ENCODE peak calls at places on chromosomes 6 and 20, in five cellular contexts. U, T, G, H and X are unnamed samples.

GRCh38 chr20:48695255-48695654 is 132.5 kb downstream of the PREX1 start:
- DNase-seq in H (no peak), G (no peak), T (no peak), U (no peak), X (no peak)

GRCh38 chr6:155408981-155409380 is 46.7 kb downstream of the NOX3 start:
- DNase-seq in T (no peak), G (no peak), U (no peak), H (no peak), X (no peak)

GRCh38 chr6:42929928-42930360 is 664 bp downstream of the CNPY3 start:
- DNase-seq in U (no peak), H (peak), T (peak), G (no peak), X (peak)

GRCh38 chr6:148435386-148435785 is 92.7 kb downstream of the SASH1 start:
- DNase-seq in T (no peak), H (no peak), G (no peak), U (no peak), X (no peak)

GRCh38 chr20:63837475-63837874 is 6.4 kb upstream of the ZBTB46 start:
- DNase-seq in U (no peak), H (no peak), G (no peak), T (no peak), X (no peak)

GRCh38 chr20:23296841-23297701 is 53.5 kb upstream of the NXT1 start:
- DNase-seq in H (no peak), T (no peak), G (peak), U (no peak), X (no peak)

GRCh38 chr6:111874030-111874425 is 776 bp upstream of the FYN start:
- DNase-seq in H (peak), G (no peak), U (no peak), T (peak), X (peak)

GRCh38 chr6:73803562-73804221 is 107.7 kb downstream of the CD109 start:
- DNase-seq in T (no peak), U (no peak), H (peak), G (no peak), X (peak)

GRCh38 chr20:32067234-32067821 is 15.3 kb downstream of the HCK start:
- DNase-seq in U (no peak), G (no peak), T (no peak), H (no peak), X (no peak)

GRCh38 chr6:168514216-168514615 is 73.2 kb downstream of the SMOC2 start:
- DNase-seq in G (peak), U (peak), T (peak), H (peak), X (no peak)

GRCh38 chr6:36914227-36914794 is 28.6 kb downstream of the C6orf89 start:
- DNase-seq in G (no peak), T (peak), H (no peak), U (no peak), X (peak)

GRCh38 chr6:44104661-44105060 is 22.6 kb downstream of the MRPL14 start:
- DNase-seq in T (no peak), G (no peak), H (peak), U (no peak), X (no peak)

GRCh38 chr6:11538049-11538798 is 675 bp downstream of the TMEM170B start:
- DNase-seq in T (peak), H (peak), G (peak), U (peak), X (peak)

GRCh38 chr6:52598123-52598823 is 21.4 kb upstream of the TRAM2 start:
- DNase-seq in H (peak), T (peak), G (no peak), U (no peak), X (peak)

GRCh38 chr20:32028647-32029372 is 18.6 kb downstream of the CCM2L start:
- DNase-seq in T (no peak), G (peak), U (no peak), H (no peak), X (no peak)

GRCh38 chr20:33810885-33811762 is at the start of gene CHMP4B:
- DNase-seq in G (peak), T (peak), U (peak), H (peak), X (peak)

GRCh38 chr20:33808388-33808787 is 2.8 kb upstream of the CHMP4B start:
- DNase-seq in H (no peak), T (no peak), U (no peak), G (no peak), X (no peak)

GRCh38 chr20:33814238-33814712 is 3.1 kb downstream of the CHMP4B start:
- DNase-seq in H (no peak), G (no peak), T (peak), U (no peak), X (peak)

GRCh38 chr20:33812673-33813462 is 1.7 kb downstream of the CHMP4B start:
- DNase-seq in T (peak), H (no peak), U (no peak), G (no peak), X (peak)

GRCh38 chr20:33811763-33812672 is 870 bp downstream of the CHMP4B start:
- DNase-seq in U (peak), G (peak), H (peak), T (peak), X (peak)
- TF ChIP-seq POLR2A in U (no peak), G (no peak), H (no peak), T (no peak), X (no peak)

GRCh38 chr6:8435093-8435844 is at the start of gene SLC35B3:
- DNase-seq in U (peak), H (peak), G (peak), T (peak), X (peak)
- TF ChIP-seq POLR2A in U (peak), H (peak), G (peak), T (peak), X (peak)

DNA sequence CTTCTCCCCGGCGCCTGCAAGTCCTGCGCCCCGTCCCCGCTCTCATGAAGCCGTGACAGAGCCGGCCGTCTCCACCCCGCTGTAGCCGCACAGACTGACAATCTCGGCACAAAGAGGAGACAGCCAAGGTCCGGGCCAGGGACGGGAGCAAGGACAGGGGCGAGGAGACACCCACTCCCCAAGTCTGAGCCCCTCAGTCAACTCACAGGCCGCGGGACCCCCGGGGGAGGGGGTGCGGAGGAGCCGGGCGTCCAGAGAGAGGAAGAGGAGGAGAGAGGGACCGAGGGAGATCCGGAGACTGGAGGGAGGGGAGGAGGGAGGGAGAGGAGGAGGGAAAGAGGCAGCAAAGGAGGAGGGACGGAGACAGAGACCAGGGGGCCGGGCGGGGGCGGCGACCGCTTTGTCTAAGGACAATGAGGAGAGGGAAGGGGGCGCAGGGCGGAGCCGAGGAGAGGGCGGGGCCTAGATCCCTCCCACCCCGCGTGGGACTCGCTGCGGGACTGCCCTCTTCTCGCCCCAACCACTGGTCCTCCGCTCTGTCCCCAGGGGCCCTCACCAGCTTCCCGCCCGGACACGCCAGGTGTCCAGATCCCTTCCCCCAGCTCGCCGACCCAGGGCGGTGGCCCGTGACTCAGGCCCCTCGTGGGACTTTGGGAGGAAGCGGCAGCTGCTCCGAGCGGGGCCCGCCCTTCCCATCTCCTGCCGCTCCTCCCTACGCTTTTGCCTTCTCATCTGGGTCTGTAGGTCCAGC is 638 bp upstream of the PPP1R18 start:
- DNase-seq in G (peak), T (peak), U (peak), H (peak), X (peak)
- TF ChIP-seq POLR2A in G (no peak), T (no peak), U (no peak), H (no peak), X (peak)

DNA sequence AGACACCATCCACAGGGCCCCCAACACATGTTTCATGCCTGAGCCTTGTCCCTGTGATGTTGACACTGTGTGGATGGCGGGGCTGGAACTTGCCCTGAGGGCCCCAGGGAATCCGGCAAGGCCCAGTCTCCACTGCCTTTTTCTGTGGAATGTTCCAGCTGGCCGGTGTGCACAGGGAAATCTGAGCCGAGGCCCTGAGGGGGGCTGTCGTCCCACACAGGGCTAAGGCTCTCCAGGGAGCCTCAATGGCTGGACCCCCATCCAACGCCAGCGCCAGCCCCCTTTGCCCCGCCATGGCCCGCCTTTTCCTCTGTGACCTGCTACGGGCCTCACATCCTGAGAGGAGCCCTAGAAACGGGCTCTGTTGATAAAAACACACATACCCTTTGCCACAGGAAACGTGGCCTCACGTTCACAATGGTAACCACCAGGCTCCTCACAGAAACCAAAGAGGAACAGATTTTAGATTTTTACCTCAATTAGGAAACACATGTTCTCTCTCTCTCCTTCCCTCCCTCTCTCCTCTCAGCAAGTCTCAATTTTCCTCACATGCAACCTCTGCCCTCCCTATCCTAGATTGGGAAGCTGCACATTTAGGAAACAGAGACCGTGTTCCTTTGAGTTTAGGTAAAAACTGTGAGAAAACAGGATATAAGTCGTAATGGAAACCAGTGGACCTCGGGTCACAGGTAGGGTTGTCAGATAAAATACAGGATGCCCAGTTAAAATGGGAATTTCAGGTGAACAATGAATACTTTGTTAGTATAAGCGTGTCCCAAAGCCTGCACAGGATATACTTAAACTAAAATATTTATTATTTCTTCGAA is 13.7 kb upstream of the ZNF831 start:
- DNase-seq in H (peak), T (peak), G (peak), U (no peak), X (no peak)
- TF ChIP-seq POLR2A in H (no peak), T (no peak), G (no peak), U (no peak), X (no peak)

GRCh38 chr6:24636681-24637080 is 9.3 kb downstream of the KIAA0319 start:
- DNase-seq in G (no peak), U (no peak), H (no peak), T (no peak), X (no peak)
- TF ChIP-seq POLR2A in G (no peak), U (no peak), H (no peak), T (no peak), X (no peak)

DNA sequence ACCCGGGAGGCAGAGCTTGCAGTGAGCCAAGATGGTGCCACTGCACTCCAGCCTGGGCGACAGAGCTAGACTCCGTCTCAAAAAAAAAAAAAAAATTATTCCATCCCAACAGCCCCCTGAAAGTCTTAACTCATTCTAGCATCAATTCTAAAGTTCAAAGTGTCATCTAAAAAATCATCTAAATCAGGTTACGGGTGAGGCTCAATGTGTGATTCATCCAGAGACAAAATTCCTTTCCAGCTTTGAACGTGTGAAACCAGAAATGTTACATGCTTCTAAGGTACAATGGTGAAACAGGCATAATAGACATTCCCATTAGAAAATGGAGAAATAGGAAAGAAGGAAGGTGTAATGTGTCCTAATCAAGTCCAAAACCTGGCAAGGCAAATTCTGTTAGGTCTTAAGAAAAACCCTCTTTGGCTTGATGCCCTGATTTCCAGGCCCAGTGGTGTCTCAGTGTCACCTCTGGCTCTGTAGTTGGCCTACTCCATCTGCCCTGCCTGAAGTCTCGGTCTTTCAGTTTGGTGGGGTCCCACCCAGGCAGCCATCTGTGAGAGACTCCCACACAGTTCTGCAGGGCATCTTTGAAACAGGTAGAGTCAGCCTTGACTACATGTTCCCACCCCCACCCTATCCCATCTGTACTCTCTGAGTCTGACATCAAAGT is 43.5 kb downstream of the HFE start:
- DNase-seq in U (no peak), G (no peak), H (no peak), T (no peak), X (no peak)
- TF ChIP-seq POLR2A in U (no peak), G (no peak), H (no peak), T (no peak), X (no peak)

GRCh38 chr6:161414180-161414579 is 140.3 kb upstream of the AGPAT4 start:
- DNase-seq in H (no peak), T (no peak), U (no peak), G (no peak), X (no peak)

GRCh38 chr6:161414800-161415199 is 140.9 kb upstream of the AGPAT4 start:
- DNase-seq in U (no peak), T (no peak), G (no peak), H (no peak), X (no peak)

GRCh38 chr6:161418458-161418945 is 144.6 kb upstream of the AGPAT4 start:
- DNase-seq in T (no peak), H (peak), G (no peak), U (no peak), X (peak)

GRCh38 chr6:161415302-161415855 is 141.5 kb upstream of the AGPAT4 start:
- DNase-seq in H (no peak), T (no peak), U (no peak), G (no peak), X (no peak)

DNA sequence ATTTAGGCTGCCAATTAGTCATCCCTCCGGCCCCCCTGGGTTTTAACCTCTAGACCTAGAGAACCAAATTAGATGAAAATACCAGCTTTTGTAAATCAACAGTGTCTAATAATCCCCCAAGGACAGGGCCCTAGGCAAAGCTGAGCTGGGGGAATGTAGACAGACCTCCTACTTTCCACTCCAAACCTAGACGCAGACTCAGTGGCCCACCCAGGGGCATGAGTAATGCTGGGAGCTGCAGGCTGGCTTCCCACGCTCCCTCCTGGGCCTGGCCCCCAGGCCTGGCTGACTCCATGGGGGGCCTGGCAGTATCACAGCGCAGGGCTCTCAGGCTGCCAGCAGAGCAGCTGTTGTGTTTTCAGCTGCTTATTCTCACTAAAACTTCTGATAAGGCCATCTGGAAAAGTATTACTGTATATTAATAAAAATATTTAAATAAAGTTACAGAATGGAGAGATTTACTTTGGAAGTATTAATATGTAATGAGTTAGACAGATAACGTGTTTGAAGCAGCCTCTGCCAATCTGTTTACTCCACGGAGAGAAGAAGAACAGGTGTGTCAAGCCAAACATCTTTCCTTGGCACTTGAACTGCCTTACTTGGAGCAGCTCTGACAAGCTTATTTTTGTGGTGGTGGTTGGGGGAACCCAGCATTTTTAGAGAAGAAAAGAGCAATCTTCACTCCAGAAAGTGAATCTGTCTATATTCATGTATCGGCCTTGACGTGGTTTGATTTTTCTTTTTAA is 144.0 kb upstream of the AGPAT4 start:
- DNase-seq in T (no peak), H (peak), G (no peak), U (no peak), X (no peak)
- TF ChIP-seq POLR2A in T (no peak), H (no peak), G (no peak), U (no peak), X (no peak)

GRCh38 chr6:143059616-143060353 is 904 bp upstream of the AIG1 start:
- DNase-seq in G (no peak), H (no peak), T (peak), U (no peak), X (no peak)
- TF ChIP-seq POLR2A in G (no peak), H (no peak), T (no peak), U (no peak), X (no peak)